ENCODE peak calls at places on chromosomes 12 and 14, in eight cellular contexts. X is HCT116, H is K562, N is suprapubic skin, M is HL-60, Z is endothelial cell of umbilical vein, K is SK-N-SH, Y is upper lobe of left lung. S is an unnamed sample.

GRCh38 chr12:112194601-112195247 is 69.4 kb downstream of the TRAFD1 start:
- DNase-seq in N (no peak), M (no peak), Z (no peak), K (no peak), Y (no peak), X (no peak), H (no peak), S (no peak)

GRCh38 chr12:14249368-14249767 is 116.1 kb upstream of the ATF7IP start:
- DNase-seq in M (no peak), K (no peak), N (no peak), Z (no peak), Y (no peak), H (no peak), X (peak), S (no peak)

GRCh38 chr14:93772263-93772662 is 16.0 kb downstream of the PRIMA1 start:
- DNase-seq in Z (no peak), N (no peak), K (no peak), H (no peak), Y (no peak), X (no peak), M (no peak), S (peak)

GRCh38 chr14:34181308-34181707 is 230.4 kb upstream of the EGLN3 start:
- DNase-seq in X (no peak), Y (no peak), K (no peak), H (no peak), M (no peak), Z (no peak), N (no peak), S (no peak)

GRCh38 chr12:68224613-68225285 is 861 bp downstream of the IL26 start:
- DNase-seq in Y (no peak), H (no peak), K (no peak), X (no peak), M (no peak), N (no peak), Z (peak), S (no peak)

GRCh38 chr14:26595922-26596721 is 1.7 kb downstream of the NOVA1 start:
- DNase-seq in Z (peak), N (no peak), X (no peak), H (no peak), M (no peak), K (no peak), Y (no peak), S (no peak)

GRCh38 chr12:68885381-68885780 is 47.6 kb downstream of the CPM start:
- DNase-seq in Y (no peak), K (no peak), Z (no peak), N (no peak), H (no peak), M (no peak), X (no peak), S (no peak)

GRCh38 chr14:99910337-99911268 is 117.4 kb downstream of the EML1 start:
- DNase-seq in X (no peak), Y (no peak), H (no peak), M (no peak), Z (no peak), K (no peak), N (no peak), S (no peak)

GRCh38 chr14:90536092-90536491 is 139.3 kb downstream of the CALM1 start:
- DNase-seq in Z (no peak), Y (no peak), N (no peak), M (no peak), K (no peak), X (no peak), H (no peak), S (no peak)

GRCh38 chr12:23352670-23353069 is 596.8 kb downstream of the SOX5 start:
- DNase-seq in X (no peak), M (no peak), H (no peak), Y (no peak), K (no peak), Z (no peak), N (no peak), S (no peak)

GRCh38 chr12:124709722-124710656 is 142.6 kb upstream of the NCOR2 start:
- DNase-seq in Z (no peak), M (no peak), N (no peak), X (no peak), K (no peak), H (no peak), Y (peak), S (no peak)

GRCh38 chr14:44880791-44881190 is 81.0 kb downstream of the KLHL28 start:
- DNase-seq in N (no peak), X (no peak), M (no peak), H (no peak), Z (no peak), K (no peak), Y (no peak), S (no peak)

GRCh38 chr12:110932048-110932447 is 11.7 kb upstream of the MYL2 start:
- DNase-seq in Z (no peak), N (no peak), M (no peak), X (no peak), H (peak), Y (no peak), K (peak), S (no peak)

GRCh38 chr14:24274101-24274543 is 2.7 kb upstream of the RABGGTA start:
- DNase-seq in H (peak), X (no peak), K (no peak), N (no peak), Z (no peak), M (peak), Y (peak), S (no peak)

GRCh38 chr12:1797011-1797901 is 23.1 kb upstream of the LRTM2 start:
- DNase-seq in Y (peak), X (no peak), Z (no peak), M (peak), H (no peak), K (peak), N (peak), S (no peak)

GRCh38 chr12:21509768-21510167 is 8.2 kb downstream of the GOLT1B start:
- DNase-seq in M (no peak), H (no peak), Z (no peak), Y (no peak), K (no peak), N (no peak), X (no peak), S (no peak)

GRCh38 chr14:50967104-50967503 is 22.8 kb upstream of the PYGL start:
- DNase-seq in N (no peak), M (no peak), K (no peak), X (no peak), Y (no peak), Z (no peak), H (no peak), S (no peak)

GRCh38 chr12:6104027-6104426 is 20.4 kb downstream of the VWF start:
- DNase-seq in N (no peak), K (no peak), M (no peak), Z (no peak), X (no peak), Y (no peak), H (no peak), S (no peak)

GRCh38 chr14:72186461-72187035 is 254.3 kb downstream of the RGS6 start:
- DNase-seq in H (no peak), Z (no peak), M (no peak), Y (no peak), K (no peak), N (no peak), X (no peak), S (no peak)

GRCh38 chr12:69739287-69740191 is 879 bp downstream of the RAB3IP start:
- DNase-seq in Z (peak), Y (peak), X (peak), K (peak), H (peak), M (peak), N (peak), S (peak)

GRCh38 chr14:79369359-79370332 is 841.7 kb downstream of the DIO2 start:
- DNase-seq in K (peak), M (no peak), Y (no peak), H (no peak), X (no peak), N (no peak), Z (peak), S (no peak)

GRCh38 chr14:79825046-79825521 is 386.2 kb downstream of the DIO2 start:
- DNase-seq in N (no peak), Y (no peak), K (no peak), M (no peak), X (no peak), Z (no peak), H (no peak), S (no peak)

GRCh38 chr14:22556021-22556989 is 32.7 kb downstream of the DAD1 start:
- DNase-seq in X (no peak), H (peak), M (peak), K (no peak), Y (peak), Z (peak), N (peak), S (no peak)

GRCh38 chr14:36805116-36805515 is 143.5 kb downstream of the PAX9 start:
- DNase-seq in Z (no peak), X (no peak), K (no peak), H (no peak), M (no peak), Y (no peak), N (no peak), S (no peak)

GRCh38 chr14:68880581-68881105 is 87.8 kb upstream of the ZFP36L1 start:
- DNase-seq in K (no peak), H (no peak), Y (peak), X (no peak), Z (no peak), M (no peak), N (no peak), S (no peak)

GRCh38 chr14:41605550-41606248 is 977 bp upstream of the LRFN5 start:
- DNase-seq in Z (no peak), M (no peak), K (no peak), X (no peak), N (no peak), H (no peak), Y (no peak), S (no peak)

GRCh38 chr14:96264850-96265249 is 8.8 kb downstream of the BDKRB1 start:
- DNase-seq in X (no peak), Z (no peak), N (no peak), Y (no peak), H (no peak), M (no peak), K (no peak), S (no peak)

GRCh38 chr12:24054411-24054810 is 104.9 kb upstream of the SOX5 start:
- DNase-seq in M (no peak), N (no peak), Y (no peak), K (no peak), X (no peak), Z (peak), H (no peak), S (no peak)

GRCh38 chr14:51041117-51041531 is 53.8 kb downstream of the TRIM9 start:
- DNase-seq in Z (no peak), M (no peak), H (no peak), Y (no peak), N (no peak), X (no peak), K (no peak), S (no peak)

GRCh38 chr14:28820677-28821076 is 54.1 kb downstream of the FOXG1 start:
- DNase-seq in X (no peak), M (no peak), N (no peak), Z (no peak), Y (no peak), K (no peak), H (no peak), S (no peak)
- TF ChIP-seq POLR2AphosphoS5 in X (no peak), M (no peak), N (no peak), Z (no peak), Y (no peak), K (no peak), H (no peak), S (no peak)

GRCh38 chr12:57531836-57532235 is 9.2 kb downstream of the MBD6 start:
- DNase-seq in M (no peak), H (no peak), Z (no peak), K (no peak), N (no peak), Y (no peak), X (no peak), S (no peak)

GRCh38 chr12:57528176-57528575 is 5.6 kb downstream of the MBD6 start:
- DNase-seq in X (no peak), H (no peak), N (no peak), M (no peak), K (no peak), Y (no peak), Z (no peak), S (no peak)

GRCh38 chr12:57528831-57529555 is 6.4 kb downstream of the MBD6 start:
- DNase-seq in K (no peak), Z (no peak), Y (no peak), M (no peak), H (no peak), X (no peak), N (no peak), S (no peak)

GRCh38 chr12:57529831-57530230 is 7.2 kb downstream of the MBD6 start:
- DNase-seq in H (no peak), K (no peak), Z (no peak), M (no peak), X (no peak), N (no peak), Y (no peak), S (no peak)

GRCh38 chr12:57530396-57531142 is 7.9 kb downstream of the MBD6 start:
- DNase-seq in X (no peak), N (no peak), Y (no peak), K (no peak), H (no peak), M (no peak), Z (no peak), S (no peak)
- TF ChIP-seq CTCF in X (no peak), N (no peak), Y (no peak), K (no peak), H (no peak), M (no peak), Z (no peak), S (no peak)

GRCh38 chr12:123050331-123050809 is 69.9 kb downstream of the ARL6IP4 start:
- DNase-seq in N (no peak), Z (no peak), X (no peak), M (no peak), K (no peak), H (no peak), Y (no peak), S (no peak)
- TF ChIP-seq POLR2AphosphoS5 in N (no peak), Z (no peak), X (no peak), M (no peak), K (no peak), H (no peak), Y (no peak), S (no peak)

GRCh38 chr12:53078425-53079225 is 565 bp downstream of the SPRYD3 start:
- DNase-seq in Z (no peak), Y (peak), X (no peak), M (no peak), H (no peak), K (no peak), N (no peak), S (no peak)
- TF ChIP-seq CTCF in Z (no peak), Y (peak), X (no peak), M (no peak), H (no peak), K (no peak), N (no peak), S (no peak)

S was measured in breast epithelium.